ENCODE peak calls at places on chromosomes 1 and 21, in four cellular contexts. L is activated T-helper 1 cell treated with anti-CD3 and anti-CD28 coated beads, Interleukin-2, amount 50 U/mL, for 16 hours; X is nephron progenitor cell; A is stromal cell of bone marrow. W is an unnamed sample.

GRCh38 chr1:94418664-94419655 is 771 bp downstream of the ABCD3 start:
- DNase-seq in L (no peak), X (no peak), A (no peak), W (no peak)

GRCh38 chr1:165884009-165884689 is 56.7 kb downstream of the UCK2 start:
- DNase-seq in L (no peak), X (no peak), A (no peak), W (no peak)

GRCh38 chr1:83766182-83766825 is 232.6 kb downstream of the TTLL7 start:
- DNase-seq in L (no peak), X (no peak), A (no peak), W (no peak)

GRCh38 chr1:188386161-188386560 is 1557.4 kb downstream of the PLA2G4A start:
- DNase-seq in L (no peak), X (no peak), A (no peak), W (no peak)

GRCh38 chr21:44329971-44330681 is 9.1 kb downstream of the CFAP410 start:
- DNase-seq in L (no peak), X (no peak), A (no peak), W (no peak)

GRCh38 chr1:230303069-230303468 is 123.1 kb downstream of the PGBD5 start:
- DNase-seq in L (no peak), X (no peak), A (no peak), W (no peak)

GRCh38 chr1:9275567-9276034 is 17.1 kb upstream of the SPSB1 start:
- DNase-seq in L (peak; percentile 45), X (no peak), A (peak; percentile 76), W (peak; percentile 52)

GRCh38 chr1:51313268-51313852 is 17.0 kb downstream of the TTC39A start:
- DNase-seq in L (no peak), X (peak; percentile 20), A (no peak), W (no peak)

GRCh38 chr1:161365207-161365606 is 2.5 kb downstream of the CFAP126 start:
- DNase-seq in L (no peak), X (no peak), A (no peak), W (no peak)

GRCh38 chr1:209513226-209513625 is 70.3 kb upstream of the CAMK1G start:
- DNase-seq in L (no peak), X (peak; percentile 12), A (peak; percentile 11), W (no peak)

GRCh38 chr1:171841931-171842723 is 829 bp downstream of the DNM3 start:
- DNase-seq in L (no peak), X (peak; percentile 32), A (no peak), W (no peak)

GRCh38 chr1:30088594-30089556 is 634.5 kb downstream of the MATN1 start:
- DNase-seq in L (no peak), X (no peak), A (no peak), W (no peak)

GRCh38 chr1:245166471-245166885 is 11.7 kb downstream of the KIF26B start:
- DNase-seq in L (no peak), X (no peak), A (no peak), W (no peak)

GRCh38 chr1:233151850-233152249 is 143.7 kb downstream of the PCNX2 start:
- DNase-seq in L (no peak), X (no peak), A (peak; percentile 2), W (no peak)

GRCh38 chr21:44533891-44534627 is 5.9 kb downstream of the KRTAP10-1 start:
- DNase-seq in L (no peak), X (no peak), A (no peak), W (no peak)

GRCh38 chr1:91557039-91557690 is 56.5 kb downstream of the CDC7 start:
- DNase-seq in L (no peak), X (no peak), A (no peak), W (no peak)

GRCh38 chr1:17531682-17532487 is 7.6 kb upstream of the ARHGEF10L start:
- DNase-seq in L (no peak), X (peak; percentile 19), A (no peak), W (no peak)

GRCh38 chr1:231670755-231671154 is 44.2 kb downstream of the DISC1 start:
- DNase-seq in L (no peak), X (no peak), A (no peak), W (no peak)

W was measured in central memory CD8-positive, alpha-beta T cell.